ENCODE peak calls at places on chromosome 22, in nine cellular contexts. O is activated gamma-delta T cell treated with anti-CD3 and anti-CD28 coated beads, Interleukin-2, amount 50 U/mL, for 16 hours; V is Peyer's patch; U is naive thymus-derived CD8-positive, alpha-beta T cell; B is kidney tubule cell; E is H4; Z is activated naive CD4-positive, alpha-beta T cell; L is uterus; W is NCI-H82. J is an unnamed sample.

GRCh38 chr22:29609139-29609538 is 5.7 kb downstream of the NF2 start:
- DNase-seq in O (no peak), V (no peak), U (no peak), B (no peak), E (no peak), Z (no peak), L (no peak), W (peak), J (no peak)

GRCh38 chr22:26404851-26405357 is 24.2 kb upstream of the ASPHD2 start:
- DNase-seq in O (no peak), V (no peak), U (no peak), B (no peak), E (no peak), Z (no peak), L (no peak), W (peak), J (no peak)

GRCh38 chr22:40764743-40765441 is 54.3 kb downstream of the SLC25A17 start:
- DNase-seq in O (no peak), V (no peak), U (no peak), B (no peak), E (no peak), Z (peak), L (no peak), W (no peak), J (no peak)

GRCh38 chr22:46810856-46811786 is 48.7 kb downstream of the TBC1D22A start:
- DNase-seq in O (no peak), V (peak), U (no peak), B (no peak), E (no peak), Z (no peak), L (no peak), W (no peak), J (no peak)

GRCh38 chr22:22235564-22235963 is 9.0 kb upstream of the VPREB1 start:
- DNase-seq in O (peak), V (no peak), U (peak), B (peak), E (no peak), Z (peak), L (no peak), W (peak), J (no peak)

GRCh38 chr22:31075961-31076360 is 5.2 kb upstream of the SMTN start:
- DNase-seq in O (no peak), V (no peak), U (no peak), B (no peak), E (no peak), Z (no peak), L (peak), W (no peak), J (peak)

GRCh38 chr22:32482708-32483107 is 8.1 kb downstream of the FBXO7 start:
- DNase-seq in O (no peak), V (no peak), U (no peak), B (peak), E (no peak), Z (no peak), L (no peak), W (no peak), J (no peak)

GRCh38 chr22:36755316-36755715 is 20.6 kb downstream of the IFT27 start:
- DNase-seq in O (no peak), V (no peak), U (no peak), B (no peak), E (no peak), Z (no peak), L (no peak), W (no peak), J (no peak)

GRCh38 chr22:24952837-24953293 is 349 bp downstream of the KIAA1671 start:
- DNase-seq in O (no peak), V (no peak), U (no peak), B (peak), E (peak), Z (no peak), L (peak), W (peak), J (peak)

GRCh38 chr22:35739642-35740041 is 22.0 kb downstream of the APOL5 start:
- DNase-seq in O (no peak), V (no peak), U (peak), B (no peak), E (no peak), Z (no peak), L (no peak), W (peak), J (no peak)

GRCh38 chr22:38240734-38241252 is 32.0 kb downstream of the TMEM184B start:
- DNase-seq in O (no peak), V (peak), U (no peak), B (peak), E (peak), Z (no peak), L (no peak), W (peak), J (peak)

GRCh38 chr22:26124991-26125725 is 44.1 kb upstream of the SEZ6L start:
- DNase-seq in O (no peak), V (no peak), U (no peak), B (no peak), E (no peak), Z (no peak), L (no peak), W (peak), J (no peak)

GRCh38 chr22:25076281-25076680 is 123.4 kb upstream of the CRYBB3 start:
- DNase-seq in O (peak), V (no peak), U (no peak), B (no peak), E (no peak), Z (no peak), L (no peak), W (peak), J (no peak)

GRCh38 chr22:43126506-43127165 is 16.1 kb downstream of the BIK start:
- DNase-seq in O (no peak), V (peak), U (no peak), B (peak), E (peak), Z (no peak), L (no peak), W (no peak), J (no peak)

GRCh38 chr22:50729391-50730012 is 8.5 kb upstream of the ACR start:
- DNase-seq in O (no peak), V (no peak), U (no peak), B (no peak), E (no peak), Z (no peak), L (peak), W (no peak), J (no peak)

GRCh38 chr22:48568736-48569330 is 1258.8 kb downstream of the BRD1 start:
- DNase-seq in O (no peak), V (no peak), U (no peak), B (no peak), E (no peak), Z (no peak), L (no peak), W (no peak), J (no peak)

J was measured in gastrocnemius medialis.